ENCODE peak calls at places on chromosomes 6 and 20, in four cellular contexts. V, W, N and Z are unnamed samples.

GRCh38 chr6:40336986-40337780 is 250.0 kb downstream of the LRFN2 start:
- DNase-seq in V (no peak), W (no peak), N (no peak), Z (no peak)

GRCh38 chr6:157054531-157054979 is 268.8 kb downstream of the TMEM242 start:
- DNase-seq in V (no peak), W (no peak), N (no peak), Z (peak)

GRCh38 chr6:135012764-135013163 is 41.9 kb downstream of the HBS1L start:
- DNase-seq in N (no peak), W (no peak), V (no peak), Z (no peak)

GRCh38 chr6:79427721-79428120 is 109.5 kb downstream of the LCA5 start:
- DNase-seq in V (no peak), W (no peak), N (no peak), Z (no peak)

GRCh38 chr6:91633374-91634184 is 1046.7 kb upstream of the MAP3K7 start:
- DNase-seq in N (no peak), W (no peak), V (no peak), Z (no peak)

GRCh38 chr20:13325033-13325432 is 104.0 kb downstream of the ISM1 start:
- DNase-seq in W (peak), N (no peak), V (no peak), Z (no peak)

GRCh38 chr6:42017021-42017643 is 33.2 kb upstream of the TAF8 start:
- DNase-seq in W (peak), V (peak), N (no peak), Z (no peak)

GRCh38 chr6:19836799-19837510 is at the start of gene ID4:
- DNase-seq in W (no peak), V (no peak), N (no peak), Z (no peak)

GRCh38 chr6:33014841-33015634 is 5.6 kb upstream of the HLA-DOA start:
- DNase-seq in V (peak), N (peak), W (peak), Z (peak)

GRCh38 chr6:13256614-13257013 is 71.7 kb downstream of the TBC1D7 start:
- DNase-seq in V (no peak), W (no peak), N (no peak), Z (peak)

GRCh38 chr20:35135867-35136586 is 11.1 kb downstream of the EDEM2 start:
- DNase-seq in N (no peak), V (no peak), W (no peak), Z (no peak)

GRCh38 chr20:11585752-11586352 is 331.8 kb upstream of the BTBD3 start:
- DNase-seq in N (no peak), V (no peak), W (no peak), Z (no peak)

GRCh38 chr6:136823128-136823660 is 802 bp downstream of the PEX7 start:
- DNase-seq in V (no peak), N (no peak), W (no peak), Z (no peak)

GRCh38 chr6:33967966-33968724 is 164.3 kb upstream of the MLN start:
- DNase-seq in V (no peak), N (no peak), W (peak), Z (no peak)

GRCh38 chr20:25081065-25081729 is 744 bp downstream of the VSX1 start:
- DNase-seq in V (no peak), W (no peak), N (no peak), Z (no peak)

GRCh38 chr6:113558966-113559365 is 298.2 kb upstream of the MARCKS start:
- DNase-seq in N (no peak), V (no peak), W (no peak), Z (no peak)

GRCh38 chr6:145153495-145153894 is 581.8 kb downstream of the EPM2A start:
- DNase-seq in N (no peak), V (no peak), W (no peak), Z (no peak)

GRCh38 chr6:111626446-111626845 is 20.8 kb upstream of the TRAF3IP2 start:
- DNase-seq in V (no peak), W (no peak), N (no peak), Z (no peak)

GRCh38 chr20:14360386-14360785 is 23.0 kb upstream of the FLRT3 start:
- DNase-seq in N (no peak), W (no peak), V (no peak), Z (no peak)

GRCh38 chr6:110105296-110105695 is 74.2 kb downstream of the WASF1 start:
- DNase-seq in N (no peak), V (no peak), W (no peak), Z (no peak)

GRCh38 chr6:4320860-4321259 is 185.5 kb upstream of the ECI2 start:
- DNase-seq in V (no peak), N (no peak), W (no peak), Z (no peak)

GRCh38 chr6:90095145-90095544 is 200.9 kb downstream of the GJA10 start:
- DNase-seq in V (no peak), W (no peak), N (no peak), Z (no peak)

GRCh38 chr20:52056203-52057062 is 135.1 kb downstream of the ZFP64 start:
- DNase-seq in W (no peak), V (no peak), N (no peak), Z (no peak)

GRCh38 chr6:143605894-143606293 is 71.9 kb upstream of the PHACTR2 start:
- DNase-seq in W (no peak), V (no peak), N (no peak), Z (no peak)

GRCh38 chr20:1185316-1185741 is 548 bp upstream of the TMEM74B start:
- DNase-seq in W (peak), N (no peak), V (peak), Z (no peak)

GRCh38 chr6:41371461-41371991 is 36.1 kb downstream of the NCR2 start:
- DNase-seq in N (no peak), W (no peak), V (no peak), Z (peak)

GRCh38 chr6:82567621-82568020 is 204.0 kb downstream of the TPBG start:
- DNase-seq in V (no peak), W (no peak), N (no peak), Z (no peak)

GRCh38 chr6:53714395-53714794 is 48.8 kb upstream of the KLHL31 start:
- DNase-seq in W (no peak), N (no peak), V (no peak), Z (no peak)

GRCh38 chr6:43250992-43251373 is 7.7 kb downstream of the TTBK1 start:
- DNase-seq in W (peak), N (no peak), V (no peak), Z (no peak)

GRCh38 chr6:52577022-52577777 is at the start of gene TRAM2:
- DNase-seq in W (peak), N (no peak), V (peak), Z (peak)

GRCh38 chr6:145071836-145072235 is 663.5 kb downstream of the EPM2A start:
- DNase-seq in V (no peak), N (no peak), W (no peak), Z (no peak)

GRCh38 chr6:139325686-139326085 is 33.9 kb upstream of the TXLNB start:
- DNase-seq in W (no peak), V (no peak), N (no peak), Z (peak)

GRCh38 chr20:6566821-6567220 is 200.7 kb upstream of the BMP2 start:
- DNase-seq in N (no peak), V (no peak), W (no peak), Z (peak)

GRCh38 chr20:35276408-35276807 is 1.5 kb downstream of the MMP24OS start:
- DNase-seq in V (no peak), N (no peak), W (no peak), Z (no peak)

GRCh38 chr20:56518126-56518525 is 6.4 kb upstream of the FAM209A start:
- DNase-seq in W (no peak), N (no peak), V (no peak), Z (no peak)

GRCh38 chr6:57207141-57207540 is 15.0 kb downstream of the RAB23 start:
- DNase-seq in N (no peak), V (no peak), W (no peak), Z (no peak)

GRCh38 chr6:106692112-106692822 is 62.9 kb downstream of the QRSL1 start:
- DNase-seq in W (no peak), V (no peak), N (no peak), Z (no peak)

GRCh38 chr6:81987293-81987692 is 234.8 kb upstream of the TENT5A start:
- DNase-seq in V (no peak), W (no peak), N (no peak), Z (no peak)

GRCh38 chr6:92376711-92377110 is 1042.6 kb downstream of the EPHA7 start:
- DNase-seq in V (no peak), N (no peak), W (no peak), Z (no peak)

GRCh38 chr6:73079611-73079955 is 145.7 kb downstream of the KHDC1L start:
- DNase-seq in W (no peak), V (no peak), N (no peak), Z (no peak)

GRCh38 chr6:158784505-158784904 is 34.7 kb downstream of the EZR start:
- DNase-seq in W (no peak), V (no peak), N (no peak), Z (no peak)
- TF ChIP-seq POLR2AphosphoS5 in W (no peak), V (no peak), N (no peak), Z (no peak)

GRCh38 chr6:94511502-94512088 is 1065.7 kb upstream of the MANEA start:
- DNase-seq in W (no peak), N (no peak), V (no peak), Z (no peak)
- TF ChIP-seq SPI1 in W (no peak), N (no peak), V (no peak), Z (no peak)

DNA sequence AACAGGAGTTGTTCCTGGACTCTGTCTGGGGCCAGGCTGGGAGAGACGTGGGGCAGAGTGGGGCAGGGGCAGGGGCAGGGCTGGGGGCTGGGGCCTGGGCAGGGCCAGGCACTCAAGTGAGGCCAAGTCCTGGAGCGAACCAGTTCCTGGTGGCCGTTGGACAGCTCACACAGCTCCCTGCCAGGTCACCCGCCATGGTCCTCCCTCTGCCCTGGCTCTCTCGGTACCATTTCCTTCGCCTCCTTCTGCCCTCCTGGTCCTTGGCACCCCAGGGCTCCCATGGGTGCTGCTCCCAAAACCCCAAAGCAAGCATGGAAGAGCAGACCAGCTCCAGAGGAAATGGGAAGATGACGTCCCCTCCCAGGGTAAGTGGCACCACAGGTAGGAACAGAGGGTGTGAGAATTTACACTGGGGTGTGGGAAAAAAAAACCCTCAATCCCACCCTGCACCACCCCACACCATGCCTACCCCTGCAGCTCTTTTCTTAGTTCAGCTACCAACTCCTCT is at the start of gene MCCD1:
- DNase-seq in V (no peak), W (no peak), N (no peak), Z (no peak)
- TF ChIP-seq POLR2AphosphoS5 in V (no peak), W (no peak), N (peak), Z (no peak)

GRCh38 chr6:131216277-131216676 is 81.0 kb downstream of the AKAP7 start:
- DNase-seq in N (no peak), W (no peak), V (no peak), Z (no peak)

GRCh38 chr6:131213501-131213990 is 78.3 kb downstream of the AKAP7 start:
- DNase-seq in N (no peak), V (no peak), W (no peak), Z (no peak)

GRCh38 chr6:131212024-131212423 is 76.8 kb downstream of the AKAP7 start:
- DNase-seq in V (no peak), N (no peak), W (no peak), Z (no peak)

GRCh38 chr6:131212928-131213327 is 77.7 kb downstream of the AKAP7 start:
- DNase-seq in W (no peak), V (no peak), N (no peak), Z (no peak)

GRCh38 chr6:131215212-131215611 is 79.9 kb downstream of the AKAP7 start:
- DNase-seq in W (no peak), N (no peak), V (no peak), Z (no peak)
- TF ChIP-seq SPI1 in W (no peak), N (no peak), V (no peak), Z (no peak)

GRCh38 chr20:63942250-63943006 is 13.8 kb downstream of the UCKL1 start:
- DNase-seq in W (peak), V (peak), N (no peak), Z (peak)

GRCh38 chr20:63941282-63942060 is 14.7 kb downstream of the UCKL1 start:
- DNase-seq in W (peak), N (no peak), V (peak), Z (peak)

GRCh38 chr20:63940472-63941266 is 15.5 kb downstream of the UCKL1 start:
- DNase-seq in V (no peak), N (no peak), W (no peak), Z (no peak)

GRCh38 chr20:63939061-63939935 is 16.9 kb downstream of the UCKL1 start:
- DNase-seq in W (no peak), N (no peak), V (no peak), Z (no peak)

DNA sequence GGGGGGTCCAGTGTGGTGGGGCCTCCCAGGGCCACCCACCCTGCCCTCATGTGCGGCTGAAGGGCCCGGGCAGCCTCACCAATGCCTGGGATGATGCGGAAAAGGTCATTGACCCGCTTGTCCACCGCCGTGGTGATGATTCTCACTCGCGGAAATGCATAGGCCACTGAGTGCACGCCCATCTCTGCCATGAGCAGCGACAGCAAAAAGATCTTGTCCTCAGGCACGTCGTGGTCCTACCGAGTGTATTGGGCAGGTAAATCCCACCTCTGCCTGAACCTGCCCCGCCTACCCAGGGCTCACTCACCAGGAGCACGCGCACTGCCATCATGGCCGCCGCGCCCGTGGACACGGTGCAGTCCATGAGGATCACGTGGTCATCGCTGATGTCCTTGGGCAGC is 16.1 kb downstream of the UCKL1 start:
- DNase-seq in V (no peak), N (no peak), W (no peak), Z (no peak)
- TF ChIP-seq POLR2AphosphoS5 in V (no peak), N (no peak), W (no peak), Z (peak)

DNA sequence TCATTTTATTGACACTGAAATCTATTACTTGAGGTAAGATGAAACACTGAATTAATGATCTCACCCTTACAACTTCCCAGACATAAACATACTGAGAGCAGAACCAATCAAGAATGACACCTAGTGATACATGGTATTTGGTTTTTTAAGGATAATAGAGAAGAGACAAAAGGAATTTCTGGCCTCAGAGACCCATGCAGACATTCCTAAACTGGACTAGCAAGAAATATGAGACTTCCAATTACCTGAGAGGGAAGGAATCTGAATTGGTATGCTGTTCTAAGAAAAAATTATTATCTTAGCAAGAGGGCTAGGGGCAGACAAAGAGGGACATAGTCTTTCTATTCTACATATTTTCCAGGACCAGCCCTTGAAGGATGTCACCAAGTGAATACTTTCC is 141.1 kb downstream of the BMP5 start:
- DNase-seq in W (no peak), N (no peak), V (no peak), Z (no peak)
- TF ChIP-seq SPI1 in W (no peak), N (no peak), V (no peak), Z (no peak)